ENCODE peak calls at places on chromosomes 3 and 15, in four cellular contexts. H, I, A and N are unnamed samples.

GRCh38 chr3:58737644-58738043 is 71.1 kb upstream of the FAM3D start:
- DNase-seq in H (no peak), I (no peak), A (no peak), N (no peak)

GRCh38 chr3:73508330-73508954 is 116.3 kb downstream of the PDZRN3 start:
- DNase-seq in H (peak; percentile 54), I (peak; percentile 54), A (peak; percentile 81), N (no peak)

GRCh38 chr3:78565712-78566111 is 1202.1 kb downstream of the ROBO1 start:
- DNase-seq in H (no peak), I (no peak), A (no peak), N (no peak)

GRCh38 chr15:76346666-76347506 is 10.3 kb downstream of the ISL2 start:
- DNase-seq in H (no peak), I (peak; percentile 50), A (peak; percentile 34), N (no peak)

GRCh38 chr3:44929782-44930181 is 46.2 kb downstream of the ZDHHC3 start:
- DNase-seq in H (no peak), I (no peak), A (no peak), N (peak; percentile 20)

GRCh38 chr3:58271901-58272501 is 34.0 kb upstream of the RPP14 start:
- DNase-seq in H (no peak), I (no peak), A (peak; percentile 92), N (no peak)

GRCh38 chr3:25648107-25648535 is 16.6 kb downstream of the TOP2B start:
- DNase-seq in H (peak; percentile 64), I (peak; percentile 90), A (peak; percentile 89), N (peak; percentile 63)

GRCh38 chr3:98994128-98994762 is 92.8 kb upstream of the DCBLD2 start:
- DNase-seq in H (no peak), I (no peak), A (peak; percentile 85), N (no peak)

GRCh38 chr3:185983495-185984141 is 45.8 kb upstream of the TRA2B start:
- DNase-seq in H (peak; percentile 76), I (peak; percentile 82), A (peak; percentile 74), N (peak; percentile 66)

GRCh38 chr3:13482106-13482690 is 2.1 kb downstream of the HDAC11 start:
- DNase-seq in H (no peak), I (peak; percentile 2), A (no peak), N (no peak)

GRCh38 chr3:186772281-186772885 is 11.0 kb upstream of the EIF4A2 start:
- DNase-seq in H (no peak), I (peak; percentile 20), A (no peak), N (no peak)

GRCh38 chr15:65405793-65406192 is 17.0 kb downstream of the IGDCC4 start:
- DNase-seq in H (no peak), I (no peak), A (no peak), N (no peak)

GRCh38 chr3:138768126-138768525 is 66.6 kb downstream of the PIK3CB start:
- DNase-seq in H (no peak), I (no peak), A (no peak), N (no peak)

GRCh38 chr3:23390989-23391388 is 187.9 kb downstream of the UBE2E2 start:
- DNase-seq in H (no peak), I (no peak), A (no peak), N (no peak)

GRCh38 chr3:16511561-16512434 is 1.7 kb downstream of the RFTN1 start:
- DNase-seq in H (peak; percentile 64), I (no peak), A (peak; percentile 86), N (peak; percentile 75)

GRCh38 chr15:81174759-81175327 is 21.8 kb upstream of the IL16 start:
- DNase-seq in H (no peak), I (no peak), A (no peak), N (no peak)

GRCh38 chr3:36944012-36944640 is 728 bp downstream of the TRANK1 start:
- DNase-seq in H (peak; percentile 41), I (peak; percentile 66), A (peak; percentile 68), N (no peak)

GRCh38 chr3:47015151-47015550 is 35.7 kb downstream of the NBEAL2 start:
- DNase-seq in H (no peak), I (no peak), A (no peak), N (peak; percentile 6)

GRCh38 chr3:126347543-126348161 is 9.6 kb downstream of the KLF15 start:
- DNase-seq in H (peak; percentile 17), I (peak; percentile 6), A (no peak), N (no peak)

GRCh38 chr3:111961461-111962269 is 17.2 kb upstream of the ABHD10 start:
- DNase-seq in H (no peak), I (no peak), A (no peak), N (no peak)

GRCh38 chr15:88904808-88905327 is 8.3 kb downstream of the MFGE8 start:
- DNase-seq in H (peak; percentile 88), I (peak; percentile 94), A (peak; percentile 81), N (no peak)

GRCh38 chr3:87088984-87089841 is 98.3 kb upstream of the VGLL3 start:
- DNase-seq in H (peak; percentile 65), I (peak; percentile 27), A (peak; percentile 84), N (peak; percentile 50)

GRCh38 chr3:128196645-128197044 is 43.4 kb downstream of the EEFSEC start:
- DNase-seq in H (no peak), I (no peak), A (no peak), N (no peak)

GRCh38 chr15:80404057-80404718 is at the start of gene ARNT2:
- DNase-seq in H (no peak), I (peak; percentile 61), A (no peak), N (no peak)

GRCh38 chr15:42640103-42640502 is 64.7 kb downstream of the STARD9 start:
- DNase-seq in H (no peak), I (no peak), A (peak; percentile 10), N (no peak)

GRCh38 chr15:41464889-41465580 is 28.6 kb upstream of the ITPKA start:
- DNase-seq in H (no peak), I (no peak), A (no peak), N (no peak)

GRCh38 chr3:126827121-126827520 is 123.1 kb downstream of the CHCHD6 start:
- DNase-seq in H (peak; percentile 77), I (no peak), A (peak; percentile 91), N (no peak)

GRCh38 chr3:55692295-55692957 is 205.3 kb upstream of the WNT5A start:
- DNase-seq in H (no peak), I (no peak), A (no peak), N (no peak)

GRCh38 chr15:35738370-35738769 is 192.4 kb upstream of the DPH6 start:
- DNase-seq in H (no peak), I (no peak), A (peak; percentile 76), N (no peak)

GRCh38 chr15:99455796-99456160 is 110.0 kb upstream of the MEF2A start:
- DNase-seq in H (no peak), I (no peak), A (no peak), N (no peak)

GRCh38 chr15:99453646-99454045 is 112.1 kb upstream of the MEF2A start:
- DNase-seq in H (no peak), I (no peak), A (no peak), N (no peak)

GRCh38 chr15:99452728-99453643 is 112.8 kb upstream of the MEF2A start:
- DNase-seq in H (peak; percentile 91), I (no peak), A (peak; percentile 50), N (peak; percentile 93)

GRCh38 chr15:99454107-99454809 is 111.5 kb upstream of the MEF2A start:
- DNase-seq in H (no peak), I (no peak), A (no peak), N (no peak)

DNA sequence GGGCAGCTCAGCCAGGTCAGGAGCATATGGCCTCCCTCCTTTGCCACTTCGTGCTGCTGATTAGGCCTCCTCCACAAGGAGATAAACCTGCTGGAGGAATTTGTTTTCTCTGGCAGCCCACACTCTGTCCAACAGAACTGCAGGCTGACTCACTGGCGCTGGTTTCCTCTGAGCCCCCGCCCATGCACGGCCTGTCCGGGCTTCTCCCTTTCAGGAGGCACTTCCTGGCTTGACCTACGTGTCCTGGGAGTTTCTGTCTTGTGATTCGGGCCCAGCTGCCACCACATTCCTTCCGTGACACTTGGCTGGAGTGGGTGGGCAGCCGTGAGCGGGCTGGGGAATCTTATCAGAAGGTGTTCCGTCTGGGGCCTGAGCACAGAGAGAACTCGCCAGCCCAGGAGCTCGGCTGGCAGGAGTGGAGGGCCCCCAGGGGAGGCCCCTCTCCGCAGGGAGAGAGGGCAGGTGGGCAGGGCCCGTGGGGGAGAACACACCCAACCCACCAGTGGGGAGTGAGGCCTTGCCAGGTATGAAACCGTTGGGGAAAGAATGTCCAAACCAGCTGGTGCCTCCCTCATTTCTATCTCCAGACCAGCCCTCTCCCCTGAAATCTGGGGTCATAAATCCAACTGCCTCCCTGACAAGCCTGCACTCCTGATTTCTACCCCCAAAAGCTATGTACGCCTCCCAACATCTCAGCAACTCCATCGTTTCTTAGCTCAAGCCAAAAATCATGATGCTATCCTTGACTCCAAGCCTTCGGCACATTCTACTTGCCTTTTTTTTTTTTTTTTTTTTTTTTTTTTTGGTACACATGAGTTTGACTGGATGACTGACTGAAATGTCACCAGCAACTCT is 110.6 kb upstream of the MEF2A start:
- DNase-seq in H (peak; percentile 91), I (no peak), A (peak; percentile 98), N (peak; percentile 84)
- TF ChIP-seq CTCF in H (no peak), I (no peak), A (no peak), N (no peak)

DNA sequence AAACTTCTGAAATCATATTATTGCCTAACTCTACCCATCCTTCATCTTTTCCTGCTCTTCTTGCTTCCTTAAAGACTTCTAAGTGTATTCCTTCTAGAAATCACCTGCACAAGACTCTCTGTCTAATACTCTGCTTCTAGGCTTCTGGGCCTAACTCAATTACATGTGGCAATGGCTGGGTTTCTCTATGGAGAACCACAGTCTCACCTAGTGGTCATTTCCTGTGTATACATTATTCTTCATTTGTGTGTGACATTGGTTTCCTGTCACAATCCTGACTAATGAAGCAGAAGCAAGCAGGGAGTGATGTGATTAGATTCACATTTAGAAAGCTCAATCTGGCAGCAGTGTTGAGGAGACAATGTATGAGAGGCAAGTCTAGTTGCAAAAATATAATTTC is 16.9 kb upstream of the CLDN1 start:
- DNase-seq in H (no peak), I (no peak), A (peak; percentile 41), N (no peak)
- TF ChIP-seq CTCF in H (no peak), I (no peak), A (peak; percentile 29), N (no peak)

DNA sequence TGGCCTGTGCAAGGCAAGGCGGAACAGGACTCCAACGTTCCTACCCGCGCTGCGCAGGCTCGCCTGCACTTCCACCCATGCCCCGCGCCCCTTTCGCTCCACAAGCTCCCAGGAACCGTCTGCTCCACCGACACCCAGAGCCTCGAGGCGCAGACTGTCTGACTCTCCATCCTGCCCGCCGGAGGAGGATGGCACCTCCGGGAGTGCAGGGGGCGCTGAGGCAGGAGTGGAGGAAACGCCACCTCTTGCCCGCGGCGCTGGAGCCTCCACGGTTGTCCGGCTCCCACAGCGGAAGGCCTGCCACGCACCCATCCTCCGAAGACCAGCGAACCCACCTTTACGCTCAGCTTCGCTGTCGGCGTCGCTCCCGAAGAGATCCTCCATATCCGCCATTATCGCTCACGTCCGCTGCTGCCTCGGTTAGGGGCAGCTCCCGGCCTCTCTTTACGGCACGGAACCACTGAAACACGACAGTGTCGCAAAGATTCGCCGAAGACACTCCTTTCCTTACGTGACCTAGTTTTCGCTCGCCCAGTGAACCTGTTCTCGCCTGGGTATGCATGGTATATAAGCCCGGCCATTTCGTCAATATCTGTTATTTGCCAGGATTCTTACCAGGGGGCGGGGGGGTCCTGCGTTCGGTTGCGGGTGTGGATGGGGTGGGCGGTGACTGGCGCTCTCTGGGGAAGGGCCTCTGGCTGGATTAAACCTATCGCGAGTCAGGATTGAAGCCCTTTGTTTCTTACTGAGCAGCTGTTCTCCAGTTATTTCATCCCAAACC is at the start of gene LEO1:
- DNase-seq in H (peak; percentile 91), I (peak; percentile 88), A (peak; percentile 99), N (peak; percentile 91)
- TF ChIP-seq CTCF in H (peak; percentile 42), I (no peak), A (peak; percentile 47), N (peak; percentile 28)

DNA sequence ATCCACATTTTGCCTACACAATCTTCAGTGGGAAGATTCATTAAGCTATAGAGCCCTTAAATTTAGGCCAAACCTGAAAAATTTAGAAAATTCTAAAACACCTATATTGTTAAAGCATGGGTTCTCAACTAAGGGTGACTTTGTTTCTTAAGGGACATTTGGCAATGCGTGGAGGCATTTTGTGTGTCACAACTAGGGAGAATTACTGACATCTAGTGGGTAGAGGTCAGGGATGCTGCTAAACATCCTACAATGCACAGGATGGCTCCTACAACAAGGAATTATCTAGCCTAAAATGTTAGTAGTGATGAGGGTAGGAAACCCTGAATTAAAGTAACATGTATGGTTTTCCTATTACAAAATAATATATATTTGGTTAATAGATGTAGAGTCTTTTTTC is 55.8 kb downstream of the TBC1D5 start:
- DNase-seq in H (no peak), I (no peak), A (peak; percentile 46), N (no peak)
- TF ChIP-seq CTCF in H (no peak), I (no peak), A (peak; percentile 34), N (no peak)